ENCODE peak calls at places on chromosomes 5 and 9, in five cellular contexts. V, A, B, C and Y are unnamed samples.

GRCh38 chr9:113648048-113648447 is 184.5 kb downstream of the RGS3 start:
- DNase-seq in V (no peak), A (no peak), B (no peak), C (no peak), Y (no peak)

GRCh38 chr9:2407450-2407849 is 214.1 kb upstream of the VLDLR start:
- DNase-seq in V (no peak), A (no peak), B (no peak), C (peak; percentile 21), Y (no peak)

GRCh38 chr9:129624947-129625346 is 1.0 kb upstream of the NTMT1 start:
- DNase-seq in V (no peak), A (no peak), B (no peak), C (no peak), Y (no peak)

GRCh38 chr5:150781706-150782614 is 3.4 kb downstream of the SMIM3 start:
- DNase-seq in V (no peak), A (no peak), B (peak; percentile 79), C (peak; percentile 41), Y (no peak)

GRCh38 chr5:79077680-79078365 is 8.3 kb downstream of the BHMT2 start:
- DNase-seq in V (no peak), A (no peak), B (no peak), C (no peak), Y (no peak)

GRCh38 chr9:2019723-2020122 is 4.6 kb downstream of the SMARCA2 start:
- DNase-seq in V (no peak), A (no peak), B (no peak), C (no peak), Y (no peak)

GRCh38 chr5:74356009-74356695 is 284.4 kb downstream of the ENC1 start:
- DNase-seq in V (no peak), A (no peak), B (no peak), C (no peak), Y (no peak)

GRCh38 chr5:1743061-1743768 is 56.4 kb downstream of the MRPL36 start:
- DNase-seq in V (no peak), A (no peak), B (no peak), C (no peak), Y (peak; percentile 81)

GRCh38 chr5:6311568-6312501 is 66.5 kb downstream of the MED10 start:
- DNase-seq in V (no peak), A (no peak), B (no peak), C (no peak), Y (no peak)

GRCh38 chr5:115815693-115816225 is 700 bp downstream of the CDO1 start:
- DNase-seq in V (no peak), A (no peak), B (no peak), C (peak; percentile 11), Y (no peak)

GRCh38 chr9:132646726-132647125 is 23.1 kb downstream of the DDX31 start:
- DNase-seq in V (no peak), A (no peak), B (no peak), C (no peak), Y (no peak)

GRCh38 chr5:133888625-133888991 is 79.8 kb downstream of the C5orf15 start:
- DNase-seq in V (no peak), A (no peak), B (no peak), C (no peak), Y (no peak)

GRCh38 chr9:90038778-90039177 is 434.0 kb downstream of the GADD45G start:
- DNase-seq in V (no peak), A (peak; percentile 17), B (no peak), C (no peak), Y (peak; percentile 25)

GRCh38 chr5:168528521-168529360 is at the start of gene FBLL1:
- DNase-seq in V (no peak), A (no peak), B (no peak), C (no peak), Y (no peak)

GRCh38 chr5:169202969-169203368 is 98.0 kb downstream of the SLIT3 start:
- DNase-seq in V (no peak), A (no peak), B (no peak), C (no peak), Y (no peak)

GRCh38 chr5:150298701-150299451 is 3.8 kb downstream of the ARSI start:
- DNase-seq in V (no peak), A (no peak), B (peak; percentile 81), C (no peak), Y (no peak)

GRCh38 chr5:126741361-126741760 is 35.6 kb upstream of the LMNB1 start:
- DNase-seq in V (no peak), A (no peak), B (no peak), C (no peak), Y (no peak)
- TF ChIP-seq CTCF in V (no peak), A (no peak), B (no peak), C (no peak), Y (no peak)

GRCh38 chr5:131109540-131110255 is 55.4 kb downstream of the HINT1 start:
- DNase-seq in V (no peak), A (no peak), B (no peak), C (peak; percentile 18), Y (no peak)
- H3K4me1 ChIP-seq in V (peaks cover 3% of the 10 kb centered on the region), A (peaks cover 3% of the 10 kb centered on the region), B (no peaks in the 10 kb centered on the region), C (no peaks in the 10 kb centered on the region), Y (no peaks in the 10 kb centered on the region)

DNA sequence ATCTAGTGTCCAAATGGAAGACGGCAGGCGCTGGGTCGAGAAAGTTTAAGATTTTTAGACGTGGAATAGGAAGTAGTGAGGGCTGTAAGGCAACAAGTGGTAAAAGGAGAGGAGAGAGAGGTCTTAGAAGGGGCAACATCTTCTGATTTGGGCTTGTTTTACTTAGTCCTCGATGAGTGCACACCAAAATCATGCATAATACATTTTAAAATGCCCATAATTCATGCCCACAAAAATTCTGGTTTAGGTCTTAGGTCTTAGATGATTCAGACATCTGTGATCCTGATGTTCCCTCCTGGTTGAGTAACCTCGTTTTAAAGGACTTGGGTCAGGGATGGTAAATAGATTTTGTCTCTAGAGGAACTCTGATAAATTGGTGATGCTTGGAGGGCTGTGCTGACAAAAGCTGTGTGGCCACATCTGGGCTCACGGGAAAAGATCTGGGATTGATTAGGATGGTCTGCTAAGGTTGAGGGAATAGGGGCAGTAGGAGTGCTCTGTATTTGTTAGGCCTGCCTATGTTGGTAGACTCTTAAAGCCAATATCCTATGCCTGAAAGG is 476.3 kb downstream of the CCDC171 start:
- DNase-seq in V (no peak), A (no peak), B (no peak), C (no peak), Y (no peak)
- H3K27ac ChIP-seq in V (no peak overlapping the region), A (no peak overlapping the region), B (no peak overlapping the region), C (no peak overlapping the region), Y (no peak overlapping the region)

GRCh38 chr5:12100542-12100941 is 196.3 kb upstream of the CTNND2 start:
- DNase-seq in V (no peak), A (no peak), B (no peak), C (no peak), Y (no peak)
- TF ChIP-seq CTCF in V (no peak), A (no peak), B (no peak), C (no peak), Y (no peak)

GRCh38 chr5:98789029-98789428 is 15.6 kb downstream of the RGMB start:
- DNase-seq in V (no peak), A (no peak), B (no peak), C (no peak), Y (no peak)
- H3K4me1 ChIP-seq in V (no peaks in the 10 kb centered on the region), A (peaks cover 29% of the 10 kb centered on the region), B (no peaks in the 10 kb centered on the region), C (peaks cover 26% of the 10 kb centered on the region), Y (peaks cover 61% of the 10 kb centered on the region)

GRCh38 chr9:120899490-120900037 is 22.6 kb upstream of the PHF19 start:
- DNase-seq in V (no peak), A (no peak), B (no peak), C (no peak), Y (no peak)
- H3K27ac ChIP-seq in V (no peak overlapping the region), A (no peak overlapping the region), B (no peak overlapping the region), C (no peak overlapping the region), Y (no peak overlapping the region)

DNA sequence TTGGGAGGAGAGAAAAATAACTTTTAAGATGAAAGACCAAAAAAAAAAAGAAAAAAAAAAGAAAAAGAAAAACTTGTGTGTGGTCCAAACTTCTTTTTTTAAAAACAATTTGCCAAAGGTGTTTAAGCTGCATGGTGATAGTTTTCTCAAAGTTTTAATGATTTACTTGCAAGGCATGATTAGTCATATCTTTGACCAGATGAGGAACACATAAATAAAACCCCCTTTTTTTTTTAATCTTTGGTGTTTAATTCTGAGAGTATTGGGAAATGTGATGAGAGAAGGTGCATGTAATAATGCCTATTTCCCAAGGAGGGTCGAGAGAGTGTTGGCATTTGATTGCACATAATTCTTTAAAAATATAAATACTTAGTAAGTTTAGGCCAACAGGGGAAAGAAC is 122.7 kb upstream of the ADAMTSL1 start:
- DNase-seq in V (no peak), A (no peak), B (no peak), C (no peak), Y (no peak)
- TF ChIP-seq CTCF in V (no peak), A (no peak), B (no peak), C (no peak), Y (no peak)